ENCODE peak calls at places on chromosomes 3 and 15, in six cellular contexts. X is RWPE2, Q is body of pancreas, N is brain microvascular endothelial cell, A is PC-9, R is transverse colon. D is an unnamed sample.

GRCh38 chr15:37377428-37377827 is 277.1 kb upstream of the MEIS2 start:
- DNase-seq in X (no peak), A (no peak), Q (no peak), R (no peak), N (no peak), D (no peak)

GRCh38 chr3:177135841-177136492 is 61.3 kb downstream of the TBL1XR1 start:
- DNase-seq in X (no peak), R (peak), Q (no peak), N (no peak), A (no peak), D (no peak)

GRCh38 chr3:127984241-127984975 is 67.8 kb upstream of the SEC61A1 start:
- DNase-seq in X (no peak), Q (no peak), R (no peak), A (peak), N (no peak), D (no peak)

GRCh38 chr3:128486692-128487537 is 6.1 kb downstream of the GATA2 start:
- DNase-seq in R (no peak), Q (peak), A (no peak), N (no peak), X (no peak), D (peak)

GRCh38 chr15:45648521-45649200 is 13.8 kb downstream of the SQOR start:
- DNase-seq in N (peak), Q (peak), A (peak), R (no peak), X (peak), D (peak)

GRCh38 chr15:71278989-71279756 is 163.9 kb downstream of the THSD4 start:
- DNase-seq in R (peak), A (peak), Q (peak), X (peak), N (peak), D (peak)

GRCh38 chr15:79738198-79738597 is 158.6 kb downstream of the MTHFS start:
- DNase-seq in N (no peak), A (no peak), Q (no peak), X (no peak), R (no peak), D (no peak)

GRCh38 chr3:41053220-41053619 is 146.1 kb upstream of the CTNNB1 start:
- DNase-seq in Q (no peak), N (no peak), A (no peak), R (no peak), X (no peak), D (no peak)

GRCh38 chr15:80437492-80437891 is 33.3 kb downstream of the ARNT2 start:
- DNase-seq in N (no peak), A (peak), Q (no peak), X (no peak), R (no peak), D (no peak)

GRCh38 chr15:94855018-94855408 is 623.7 kb downstream of the MCTP2 start:
- DNase-seq in A (no peak), X (no peak), R (no peak), Q (no peak), N (no peak), D (no peak)

GRCh38 chr15:47870956-47871625 is 153.8 kb downstream of the SEMA6D start:
- DNase-seq in Q (peak), X (no peak), R (no peak), N (peak), A (no peak), D (no peak)

GRCh38 chr3:10883478-10884234 is 67.6 kb downstream of the SLC6A11 start:
- DNase-seq in R (no peak), A (no peak), Q (no peak), N (peak), X (no peak), D (peak)

GRCh38 chr3:83063457-83063856 is 1302.0 kb upstream of the GBE1 start:
- DNase-seq in Q (no peak), X (no peak), N (peak), R (no peak), A (no peak), D (no peak)

GRCh38 chr15:89057506-89058133 is 30.6 kb upstream of the ABHD2 start:
- DNase-seq in N (peak), X (peak), Q (peak), R (peak), A (peak), D (peak)

GRCh38 chr15:43214592-43215295 is 6.1 kb downstream of the EPB42 start:
- DNase-seq in X (peak), Q (no peak), N (no peak), A (no peak), R (no peak), D (no peak)

GRCh38 chr15:38683382-38684242 is 119.0 kb upstream of the RASGRP1 start:
- DNase-seq in N (peak), A (no peak), R (peak), Q (peak), X (no peak), D (peak)

GRCh38 chr3:194364652-194365434 is 4.7 kb downstream of the LRRC15 start:
- DNase-seq in X (no peak), Q (peak), N (peak), R (peak), A (no peak), D (no peak)

GRCh38 chr3:124097362-124098120 is 105.6 kb upstream of the ROPN1 start:
- DNase-seq in A (no peak), X (no peak), Q (no peak), N (no peak), R (no peak), D (no peak)

GRCh38 chr3:133895208-133896001 is at the start of gene RAB6B:
- DNase-seq in R (no peak), Q (peak), A (no peak), X (no peak), N (peak), D (peak)

GRCh38 chr3:184636774-184637316 is 75.0 kb downstream of the MAGEF1 start:
- DNase-seq in A (peak), R (no peak), Q (no peak), N (peak), X (no peak), D (peak)

GRCh38 chr3:158570999-158571702 is at the start of gene MLF1:
- DNase-seq in R (peak), A (peak), X (peak), Q (peak), N (peak), D (peak)

GRCh38 chr3:88003115-88003755 is 55.6 kb downstream of the CGGBP1 start:
- DNase-seq in X (no peak), R (no peak), N (peak), A (peak), Q (no peak), D (peak)

GRCh38 chr15:60390931-60391501 is 6.8 kb downstream of the ANXA2 start:
- DNase-seq in Q (peak), X (peak), A (peak), N (peak), R (peak), D (peak)

GRCh38 chr15:70270752-70271111 is 173.0 kb upstream of the TLE3 start:
- DNase-seq in A (no peak), R (no peak), X (no peak), Q (no peak), N (no peak), D (no peak)

GRCh38 chr3:164250923-164251322 is 827.4 kb downstream of the SI start:
- DNase-seq in A (no peak), Q (no peak), R (no peak), X (no peak), N (no peak), D (no peak)

GRCh38 chr3:196666001-196666867 is 26.7 kb downstream of the NRROS start:
- DNase-seq in N (peak), A (peak), X (no peak), Q (no peak), R (no peak), D (peak)

GRCh38 chr3:195821403-195822130 is 9.8 kb upstream of the MUC4 start:
- DNase-seq in Q (no peak), X (no peak), R (no peak), A (peak), N (no peak), D (peak)

GRCh38 chr3:29513236-29513635 is 232.4 kb downstream of the RBMS3 start:
- DNase-seq in A (no peak), N (peak), X (no peak), Q (no peak), R (no peak), D (no peak)

GRCh38 chr15:41894791-41895463 is 1.1 kb upstream of the SPTBN5 start:
- DNase-seq in R (peak), A (no peak), Q (peak), N (peak), X (peak), D (peak)

GRCh38 chr3:24507776-24508422 is 13.2 kb upstream of the THRB start:
- DNase-seq in Q (no peak), X (no peak), N (no peak), A (no peak), R (no peak), D (no peak)

GRCh38 chr3:155554777-155555445 is 190.0 kb downstream of the PLCH1 start:
- DNase-seq in A (no peak), X (no peak), N (no peak), Q (peak), R (no peak), D (peak)

GRCh38 chr3:28612232-28612631 is 263.6 kb upstream of the AZI2 start:
- DNase-seq in X (no peak), A (no peak), Q (no peak), R (no peak), N (no peak), D (no peak)

GRCh38 chr3:168249539-168250414 is 154.1 kb upstream of the GOLIM4 start:
- DNase-seq in N (peak), X (peak), R (peak), A (peak), Q (peak), D (peak)

GRCh38 chr15:63057454-63058335 is 15.1 kb downstream of the TPM1 start:
- DNase-seq in X (no peak), A (no peak), Q (no peak), R (no peak), N (no peak), D (no peak)

GRCh38 chr3:86830566-86830965 is 160.4 kb downstream of the VGLL3 start:
- DNase-seq in X (no peak), A (peak), N (peak), Q (no peak), R (no peak), D (no peak)

GRCh38 chr3:169323580-169324453 is 339.7 kb downstream of the MECOM start:
- DNase-seq in Q (no peak), A (no peak), R (no peak), X (no peak), N (no peak), D (peak)

GRCh38 chr15:38705421-38706219 is 141.0 kb upstream of the RASGRP1 start:
- DNase-seq in R (no peak), X (no peak), N (no peak), A (no peak), Q (no peak), D (no peak)

GRCh38 chr3:156617781-156618180 is 56.6 kb upstream of the TIPARP start:
- DNase-seq in A (no peak), X (no peak), Q (no peak), R (no peak), N (no peak), D (no peak)

DNA sequence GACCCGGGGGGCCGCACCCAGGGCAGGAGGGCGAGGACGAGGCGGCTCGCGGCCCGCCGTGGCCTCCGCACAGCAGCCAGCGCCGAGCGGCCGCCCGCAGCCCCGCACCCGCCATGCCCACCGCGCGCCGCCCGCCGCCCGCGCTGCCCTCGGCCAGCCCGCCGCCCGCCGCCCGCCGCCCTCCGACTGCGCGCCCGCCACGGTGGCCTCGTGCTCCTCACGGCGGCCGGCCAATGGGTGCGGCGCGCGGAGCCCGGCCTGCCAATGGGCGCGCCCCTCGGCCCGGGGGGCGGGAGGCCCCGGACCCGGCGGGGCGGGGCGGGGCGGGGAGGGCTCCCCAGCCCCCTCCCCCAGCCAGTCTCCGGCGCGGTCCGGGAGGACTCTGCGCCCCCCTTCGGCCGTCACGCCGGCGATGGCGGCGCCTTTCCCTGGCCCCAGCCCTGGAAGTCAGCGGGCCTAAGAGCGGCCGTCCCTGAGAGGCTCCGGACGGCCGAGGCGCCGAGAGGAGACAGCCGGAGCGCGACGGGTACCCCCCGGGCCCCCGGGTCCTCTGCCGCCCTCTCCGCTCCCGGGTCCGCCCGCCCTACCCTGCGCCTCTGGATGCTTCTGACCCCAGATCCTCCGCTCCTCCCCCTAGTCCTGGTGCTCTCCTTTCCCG is at the start of gene NT5DC2:
- DNase-seq in N (peak), X (no peak), Q (peak), A (no peak), R (peak), D (peak)
- TF ChIP-seq CTCF in N (no peak), X (peak), Q (no peak), A (no peak), R (no peak), D (no peak)

GRCh38 chr3:71176366-71176765 is 407.2 kb downstream of the FOXP1 start:
- DNase-seq in X (no peak), A (no peak), R (no peak), N (no peak), Q (no peak), D (no peak)

GRCh38 chr3:71173421-71173975 is 410.0 kb downstream of the FOXP1 start:
- DNase-seq in X (no peak), Q (no peak), R (no peak), A (no peak), N (peak), D (no peak)

GRCh38 chr3:71175722-71176365 is 407.7 kb downstream of the FOXP1 start:
- DNase-seq in N (no peak), A (no peak), R (no peak), Q (no peak), X (no peak), D (no peak)

GRCh38 chr3:71180524-71180923 is 403.0 kb downstream of the FOXP1 start:
- DNase-seq in Q (no peak), N (no peak), R (no peak), A (no peak), X (no peak), D (no peak)

GRCh38 chr3:71177375-71177774 is 406.2 kb downstream of the FOXP1 start:
- DNase-seq in Q (no peak), N (no peak), X (no peak), R (no peak), A (no peak), D (no peak)
- TF ChIP-seq CTCF in Q (no peak), N (no peak), X (no peak), R (no peak), A (no peak), D (no peak)

GRCh38 chr15:25870899-25871298 is 7.8 kb upstream of the ATP10A start:
- DNase-seq in N (no peak), A (no peak), X (no peak), R (no peak), Q (no peak), D (no peak)

GRCh38 chr15:25875551-25875950 is 12.4 kb upstream of the ATP10A start:
- DNase-seq in N (no peak), R (no peak), X (no peak), Q (no peak), A (no peak), D (no peak)

GRCh38 chr15:25869696-25870095 is 6.6 kb upstream of the ATP10A start:
- DNase-seq in N (no peak), X (no peak), R (no peak), Q (no peak), A (no peak), D (no peak)

GRCh38 chr15:25874379-25874778 is 11.3 kb upstream of the ATP10A start:
- DNase-seq in X (no peak), A (no peak), Q (no peak), N (no peak), R (no peak), D (no peak)

GRCh38 chr15:25871403-25871802 is 8.3 kb upstream of the ATP10A start:
- DNase-seq in Q (no peak), A (no peak), N (no peak), R (no peak), X (no peak), D (no peak)
- TF ChIP-seq CTCF in Q (no peak), A (no peak), N (no peak), R (no peak), X (no peak), D (no peak)

DNA sequence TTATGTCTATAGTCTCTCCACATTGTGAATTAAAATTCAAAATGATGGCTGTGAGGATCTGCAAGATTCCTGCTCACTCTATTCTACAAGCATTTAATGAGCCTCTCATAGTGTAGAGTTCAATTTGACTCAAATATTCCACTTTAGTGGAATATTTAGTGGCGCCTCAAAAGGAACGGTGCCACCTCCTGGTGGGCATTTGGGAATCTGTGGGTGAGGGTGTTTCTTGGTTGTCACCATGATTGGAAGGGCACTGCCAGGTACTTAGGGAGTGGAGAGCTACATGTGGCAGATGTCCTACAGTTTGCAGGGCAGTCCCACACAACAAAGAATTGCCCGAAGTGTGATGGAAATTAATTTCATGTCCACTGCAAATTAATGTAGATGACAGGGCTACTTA is 21.5 kb upstream of the KCNMB3 start:
- DNase-seq in X (no peak), N (no peak), R (no peak), A (no peak), Q (no peak), D (peak)
- TF ChIP-seq CTCF in X (peak), N (peak), R (no peak), A (peak), Q (peak), D (peak)

DNA sequence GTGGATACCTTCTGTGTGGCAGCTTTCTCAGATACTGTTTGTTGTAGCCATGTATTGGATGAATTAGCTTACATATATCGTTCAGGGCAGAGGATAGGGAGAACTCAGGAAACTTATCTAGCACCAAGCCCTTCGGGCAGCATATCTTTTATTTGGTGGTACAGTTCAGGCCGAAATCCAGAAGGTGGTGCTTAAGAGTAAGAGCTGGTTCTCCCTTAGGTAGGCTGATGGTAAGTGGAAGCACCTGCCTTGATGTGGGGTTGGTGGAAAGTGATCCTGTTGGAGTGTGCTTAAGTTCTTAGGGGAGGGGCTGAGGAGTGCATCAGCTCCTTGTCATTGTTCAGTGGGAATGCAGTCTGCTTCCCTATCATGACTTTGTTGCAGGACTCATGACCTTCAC is 187.5 kb downstream of the DOCK3 start:
- DNase-seq in N (no peak), X (no peak), A (no peak), R (no peak), Q (no peak), D (no peak)
- TF ChIP-seq CTCF in N (no peak), X (no peak), A (no peak), R (no peak), Q (no peak), D (no peak)

GRCh38 chr3:50503947-50504346 is 513 bp upstream of the CACNA2D2 start:
- DNase-seq in A (no peak), Q (no peak), N (no peak), X (no peak), R (no peak), D (no peak)

GRCh38 chr3:50504681-50505080 is 1.2 kb upstream of the CACNA2D2 start:
- DNase-seq in Q (no peak), X (no peak), R (no peak), A (no peak), N (no peak), D (no peak)

GRCh38 chr3:50503504-50503903 is at the start of gene CACNA2D2:
- DNase-seq in Q (peak), A (no peak), R (peak), X (no peak), N (no peak), D (peak)

GRCh38 chr3:50502225-50502583 is 1.2 kb downstream of the CACNA2D2 start:
- DNase-seq in R (no peak), Q (no peak), N (no peak), X (no peak), A (no peak), D (no peak)

DNA sequence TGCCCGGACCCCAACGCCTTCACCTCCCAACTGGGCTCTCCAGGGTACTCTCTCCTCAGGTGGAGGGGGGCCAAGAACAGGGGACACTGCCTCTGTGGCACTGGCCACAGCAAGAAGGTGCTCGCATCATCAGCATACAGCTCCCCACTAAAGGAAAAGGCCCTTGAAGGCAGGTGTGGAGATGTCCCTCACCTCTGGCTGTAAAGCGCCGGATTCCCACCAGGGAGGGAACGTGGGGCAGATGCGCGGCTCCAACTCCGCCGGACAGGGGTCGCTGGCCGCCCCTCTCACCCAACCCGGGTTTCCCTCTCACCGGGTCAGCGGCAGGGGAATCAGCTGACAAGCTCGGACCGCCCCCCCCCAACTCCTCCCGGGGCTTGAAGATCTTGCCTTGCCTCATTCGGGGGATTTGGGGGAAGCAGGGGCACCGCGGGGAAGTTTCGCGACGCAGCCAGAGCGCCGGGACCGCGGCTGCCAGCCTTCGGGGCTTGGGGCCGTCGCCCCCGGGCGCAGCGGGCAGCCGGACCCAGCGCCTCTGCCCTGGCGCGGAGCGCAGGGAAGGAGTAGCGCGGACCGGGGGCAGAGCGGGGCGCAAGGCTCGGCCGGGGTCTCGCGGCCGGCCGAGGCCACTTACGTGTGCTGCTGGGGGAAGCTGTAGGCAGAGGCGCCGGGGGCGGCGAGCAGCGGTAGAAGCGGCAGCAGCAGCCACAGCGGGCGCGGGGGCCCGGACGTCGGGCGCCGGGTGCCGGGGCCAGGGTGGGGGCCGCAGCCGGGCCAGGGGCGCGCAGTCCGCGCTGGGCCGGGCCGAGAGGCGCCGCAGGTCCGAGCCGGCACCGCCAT is 630 bp downstream of the CACNA2D2 start:
- DNase-seq in N (no peak), X (no peak), A (no peak), R (no peak), Q (no peak), D (no peak)
- TF ChIP-seq CTCF in N (no peak), X (no peak), A (no peak), R (no peak), Q (no peak), D (no peak)

D was measured in Calu3.